ENCODE peak calls at places on chromosomes 11 and 22, in eight cellular contexts. R is NCI-H1930; O is frontal cortex; Z is T-helper 2 cell; B is NAMALWA; E is CD4-positive, alpha-beta memory T cell; J is RWPE1; A is stomach. M is an unnamed sample.

GRCh38 chr11:68213555-68214172 is 568 bp upstream of the KMT5B start:
- DNase-seq in J (peak), R (peak), Z (peak), O (peak), B (peak), E (peak), A (peak), M (peak)

GRCh38 chr22:42340150-42340549 is 69.7 kb upstream of the TCF20 start:
- DNase-seq in R (no peak), A (no peak), B (no peak), Z (no peak), J (no peak), E (no peak), O (no peak), M (no peak)

GRCh38 chr11:1871531-1871930 is 18.6 kb downstream of the LSP1 start:
- DNase-seq in R (no peak), A (no peak), B (no peak), Z (no peak), O (no peak), E (no peak), J (no peak), M (no peak)

GRCh38 chr11:27349919-27350318 is 13.1 kb downstream of the CCDC34 start:
- DNase-seq in Z (no peak), J (no peak), E (no peak), A (no peak), B (no peak), R (no peak), O (no peak), M (no peak)

GRCh38 chr11:89436071-89436470 is 55.1 kb downstream of the NOX4 start:
- DNase-seq in B (no peak), Z (no peak), O (no peak), A (no peak), E (no peak), R (no peak), J (no peak), M (no peak)

GRCh38 chr11:65803797-65804492 is 17.1 kb downstream of the OVOL1 start:
- DNase-seq in R (no peak), O (no peak), J (no peak), Z (no peak), B (no peak), A (no peak), E (no peak), M (no peak)

GRCh38 chr11:6623391-6624363 is 4.5 kb upstream of the TPP1 start:
- DNase-seq in A (no peak), R (no peak), J (no peak), Z (no peak), B (no peak), E (no peak), O (no peak), M (no peak)

GRCh38 chr11:93630037-93630436 is 31.4 kb upstream of the CEP295 start:
- DNase-seq in O (no peak), A (no peak), R (no peak), B (no peak), J (no peak), E (no peak), Z (no peak), M (no peak)